ENCODE peak calls at places on chromosomes 13 and 19, in four cellular contexts. E is SK-N-SH, T is HCT116, Q is GM12878. O is an unnamed sample.

GRCh38 chr19:31349160-31349881 is at the start of gene TSHZ3:
- DNase-seq in E (peak), T (no peak), Q (no peak), O (no peak)

GRCh38 chr19:18496980-18497256 is 25.0 kb downstream of the ELL start:
- DNase-seq in E (no peak), T (no peak), Q (no peak), O (no peak)

GRCh38 chr13:99331881-99332293 is 24.7 kb upstream of the GPR183 start:
- DNase-seq in E (no peak), T (no peak), Q (peak), O (no peak)

GRCh38 chr19:40802300-40803169 is 3.5 kb downstream of the EGLN2 start:
- DNase-seq in E (peak), T (no peak), Q (no peak), O (no peak)

GRCh38 chr13:27120811-27121210 is 50.8 kb downstream of the USP12 start:
- DNase-seq in E (no peak), T (no peak), Q (no peak), O (no peak)

GRCh38 chr19:1283207-1283916 is 2.3 kb upstream of the EFNA2 start:
- DNase-seq in E (no peak), T (no peak), Q (no peak), O (no peak)

GRCh38 chr13:111638233-111638632 is 317.8 kb downstream of the TEX29 start:
- DNase-seq in E (no peak), T (no peak), Q (no peak), O (no peak)

GRCh38 chr19:2327773-2328400 is 499 bp downstream of the LSM7 start:
- DNase-seq in E (peak), T (peak), Q (peak), O (peak)

GRCh38 chr13:95354680-95355487 is 53.6 kb upstream of the ABCC4 start:
- DNase-seq in E (no peak), T (no peak), Q (no peak), O (peak)

GRCh38 chr19:6626764-6627163 is 35.8 kb upstream of the CD70 start:
- DNase-seq in E (no peak), T (no peak), Q (no peak), O (no peak)

GRCh38 chr19:6632002-6632621 is 37.8 kb downstream of the TNFSF14 start:
- DNase-seq in E (peak), T (peak), Q (peak), O (peak)
- TF ChIP-seq SIN3A in E (no peak), T (no peak), Q (no peak), O (no peak)

DNA sequence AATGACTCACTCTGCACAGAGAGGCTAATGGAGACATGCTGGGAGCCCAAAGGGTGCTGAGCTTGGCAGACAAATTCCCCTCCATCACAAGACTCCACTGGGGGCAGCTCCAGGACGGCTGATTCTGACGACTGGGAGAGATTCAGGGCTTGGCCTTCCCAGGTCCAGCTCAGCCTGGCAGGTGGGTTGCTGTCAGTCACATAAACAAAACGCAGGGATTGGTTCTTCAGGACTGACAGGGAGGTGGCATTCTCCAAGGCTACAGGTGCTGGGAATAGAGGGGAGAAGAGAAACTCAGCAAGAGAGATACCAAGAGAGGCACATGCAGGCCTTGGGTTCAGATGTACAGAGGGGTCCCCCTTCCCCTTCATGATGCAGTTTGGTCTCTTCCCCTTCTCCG is 10.7 kb upstream of the ZNF175 start:
- DNase-seq in E (no peak), T (no peak), Q (no peak), O (no peak)
- TF ChIP-seq ZBTB33 in E (no peak), T (no peak), Q (no peak), O (no peak)

DNA sequence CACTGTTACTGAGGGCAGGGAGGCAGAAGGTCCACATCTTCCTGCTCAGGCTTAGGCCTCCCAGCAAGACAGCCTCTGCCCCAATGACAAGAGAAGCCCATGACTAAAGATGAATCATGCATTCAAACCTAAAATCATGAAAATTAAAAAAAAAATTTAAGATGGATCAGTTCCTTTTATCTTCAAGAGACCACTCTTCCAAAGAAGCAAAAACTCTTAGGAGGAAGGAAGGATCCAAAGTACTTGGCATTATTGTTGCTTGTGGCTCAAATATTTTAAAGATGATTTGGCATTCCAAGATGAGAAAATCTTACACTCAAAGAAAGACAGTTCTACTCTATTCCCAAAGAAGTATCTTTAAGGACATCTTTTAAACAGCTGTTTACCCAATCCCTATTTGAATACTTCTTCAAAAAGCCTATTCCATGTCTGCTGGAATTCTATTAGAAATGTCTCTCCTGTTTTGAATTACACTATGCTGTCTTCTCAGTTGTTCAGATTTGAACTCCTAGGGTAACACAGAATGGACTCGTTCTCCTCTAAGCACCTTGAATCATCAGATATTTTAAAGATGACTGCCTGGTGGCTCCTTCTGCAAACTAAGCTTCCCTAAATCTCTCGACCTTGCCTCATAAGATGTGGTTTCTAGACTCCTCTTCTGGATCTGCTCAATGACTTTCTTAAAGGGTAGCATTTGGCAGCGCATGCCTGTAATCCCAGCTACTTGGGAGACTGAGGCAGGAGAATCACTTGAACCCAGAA is 7.0 kb downstream of the SERP2 start:
- DNase-seq in E (no peak), T (no peak), Q (no peak), O (no peak)
- TF ChIP-seq SIN3A in E (no peak), T (no peak), Q (no peak), O (no peak)

DNA sequence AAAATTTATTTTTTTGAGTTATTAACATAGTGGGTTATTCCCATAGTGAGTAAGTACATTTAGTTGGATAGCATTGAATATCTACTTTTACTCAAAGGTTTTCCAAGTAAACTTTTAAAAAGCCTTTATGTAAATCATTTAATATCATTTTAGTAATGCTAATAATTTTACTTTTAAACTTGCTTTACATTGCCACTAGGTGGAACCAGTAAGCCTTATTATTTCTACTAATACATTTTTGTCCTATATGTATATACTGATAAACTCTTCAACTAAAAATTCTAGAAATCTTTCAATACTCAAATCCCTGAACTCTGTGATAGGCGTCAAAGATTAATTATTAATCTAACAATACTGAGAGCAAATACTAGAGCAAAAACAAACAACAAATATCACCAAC is 1709.2 kb upstream of the PCDH20 start:
- DNase-seq in E (peak), T (peak), Q (no peak), O (peak)
- TF ChIP-seq ZBTB33 in E (no peak), T (no peak), Q (no peak), O (no peak)

GRCh38 chr19:15280915-15281683 is 48.9 kb upstream of the EPHX3 start:
- DNase-seq in E (peak), T (no peak), Q (no peak), O (peak)

GRCh38 chr19:15282311-15282705 is 50.0 kb downstream of the BRD4 start:
- DNase-seq in E (no peak), T (no peak), Q (no peak), O (no peak)

GRCh38 chr19:15284091-15284490 is 48.2 kb downstream of the BRD4 start:
- DNase-seq in E (no peak), T (no peak), Q (no peak), O (no peak)

GRCh38 chr19:15284896-15285295 is 47.4 kb downstream of the BRD4 start:
- DNase-seq in E (no peak), T (no peak), Q (no peak), O (no peak)

DNA sequence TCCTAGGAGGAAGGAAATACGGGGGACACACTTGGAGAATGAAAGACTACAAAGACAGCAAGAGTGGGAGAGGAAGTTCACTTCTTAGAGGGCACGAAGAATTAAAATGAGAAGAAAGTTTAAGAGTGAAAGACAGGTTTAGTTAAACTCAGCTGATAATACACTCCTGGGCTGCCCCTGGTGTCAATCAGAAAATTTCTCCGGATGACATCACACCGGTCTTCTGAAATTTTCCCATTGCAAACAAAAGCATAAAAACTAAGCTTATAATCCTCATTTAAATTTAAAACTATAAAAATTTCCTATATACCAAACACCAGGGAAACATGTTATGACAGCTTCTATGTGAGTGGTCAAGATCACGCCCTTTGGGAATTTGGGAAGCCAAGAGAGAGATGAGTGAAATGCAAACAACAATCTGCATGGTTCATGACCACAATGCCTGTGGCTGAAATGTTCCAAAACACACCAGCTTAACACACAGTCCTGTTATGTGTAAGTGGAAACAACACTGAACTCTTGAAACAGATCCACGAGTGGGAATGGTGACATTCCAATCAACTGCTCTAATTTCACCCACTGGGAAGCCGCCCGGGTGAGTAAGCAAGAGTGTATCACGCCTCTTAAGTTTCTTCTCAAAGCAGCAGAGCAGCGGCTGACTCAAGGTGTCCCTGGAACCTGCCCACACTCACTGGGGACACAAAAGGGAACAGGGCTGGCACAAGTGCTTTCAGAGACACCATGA is 49.0 kb downstream of the BRD4 start:
- DNase-seq in E (no peak), T (no peak), Q (no peak), O (no peak)
- TF ChIP-seq SIN3A in E (no peak), T (no peak), Q (no peak), O (no peak)

GRCh38 chr19:17394891-17395415 is 957 bp upstream of the CCDC194 start:
- DNase-seq in E (peak), T (peak), Q (no peak), O (no peak)
- TF ChIP-seq ZBTB33 in E (no peak), T (no peak), Q (no peak), O (peak)

DNA sequence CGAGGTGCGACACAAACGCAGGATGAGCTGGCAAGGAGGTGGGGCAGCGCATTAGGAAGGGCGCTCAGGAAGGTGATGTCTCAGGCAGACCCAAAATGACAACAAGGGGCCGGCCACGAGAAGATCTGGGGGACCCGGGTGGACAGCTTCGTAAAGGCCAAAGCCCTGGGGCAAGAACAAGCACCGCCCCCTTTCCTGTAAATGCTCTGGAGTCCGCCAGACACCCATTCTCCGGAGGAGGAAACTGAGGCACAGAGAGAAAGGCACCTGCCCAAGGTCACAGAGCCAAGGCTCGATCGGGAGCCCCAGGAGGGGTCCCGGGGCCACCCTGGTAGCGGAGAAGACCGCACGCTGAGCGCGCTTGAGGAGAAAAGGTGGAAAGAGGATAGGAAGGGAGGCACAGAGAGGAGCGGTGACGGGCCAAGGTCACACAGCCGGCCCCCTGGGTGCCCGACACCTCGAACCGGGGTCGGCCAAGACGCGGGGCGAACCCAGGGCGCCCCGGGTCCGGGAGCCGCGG is 571 bp downstream of the SAFB2 start:
- DNase-seq in E (peak), T (no peak), Q (no peak), O (no peak)
- TF ChIP-seq SIN3A in E (no peak), T (no peak), Q (no peak), O (no peak)